ENCODE peak calls at places on chromosomes 16 and 17, in ten cellular contexts. T, K, X, Z, N, P, F, S, Y and I are unnamed samples.
A peak's percentile ranks its signal among the peaks of the same experiment; 100 is the strongest.

GRCh38 chr17:17387017-17387416 is 83.8 kb downstream of the NT5M start:
- DNase-seq in F (no peak), P (no peak), Z (no peak), Y (no peak), X (no peak), K (no peak), N (no peak), S (peak; percentile 48), T (no peak), I (no peak)

GRCh38 chr17:18250259-18250658 is 8.3 kb downstream of the FLII start:
- DNase-seq in T (no peak), F (no peak), Y (no peak), S (no peak), K (no peak), Z (no peak), N (no peak), X (no peak), P (no peak), I (no peak)

GRCh38 chr17:76032073-76032779 is 5.1 kb upstream of the EVPL start:
- DNase-seq in N (no peak), F (no peak), T (no peak), X (no peak), Z (no peak), P (no peak), K (no peak), Y (no peak), S (no peak), I (no peak)

GRCh38 chr17:30226878-30227277 is 8.6 kb downstream of the SLC6A4 start:
- DNase-seq in X (no peak), Z (peak; percentile 85), F (no peak), T (no peak), P (no peak), N (no peak), Y (no peak), K (no peak), S (no peak), I (no peak)

GRCh38 chr17:49260011-49260921 is 29.7 kb upstream of the PHOSPHO1 start:
- DNase-seq in T (peak; percentile 34), X (peak; percentile 12), P (no peak), S (peak; percentile 84), Z (peak; percentile 54), F (peak; percentile 92), K (peak; percentile 82), N (no peak), Y (peak; percentile 27), I (peak; percentile 87)

GRCh38 chr16:57513371-57514102 is 22.8 kb downstream of the CCDC102A start:
- DNase-seq in S (no peak), F (no peak), Y (no peak), K (no peak), T (no peak), Z (no peak), X (no peak), P (no peak), N (no peak), I (no peak)

GRCh38 chr16:62638324-62638911 is 602.2 kb upstream of the CDH8 start:
- DNase-seq in K (no peak), P (no peak), S (no peak), Z (no peak), T (no peak), N (no peak), X (no peak), Y (no peak), F (no peak), I (no peak)

GRCh38 chr17:72118588-72119279 is 2.1 kb upstream of the SOX9 start:
- DNase-seq in N (peak; percentile 74), T (no peak), Y (no peak), X (no peak), K (peak; percentile 91), P (no peak), F (peak; percentile 81), S (peak; percentile 58), Z (peak; percentile 64), I (peak; percentile 74)

GRCh38 chr17:56023851-56024250 is 129.4 kb upstream of the ANKFN1 start:
- DNase-seq in P (no peak), X (no peak), T (no peak), S (no peak), N (no peak), F (no peak), Z (no peak), Y (no peak), K (no peak), I (no peak)

GRCh38 chr16:57270221-57271062 is 14.0 kb downstream of the PLLP start:
- DNase-seq in Z (no peak), X (no peak), N (peak; percentile 74), P (no peak), Y (no peak), F (no peak), T (no peak), S (no peak), K (no peak), I (peak; percentile 18)

GRCh38 chr16:81263470-81264200 is 25.1 kb downstream of the BCO1 start:
- DNase-seq in S (no peak), Y (no peak), F (peak; percentile 22), P (no peak), N (no peak), X (no peak), K (peak; percentile 73), T (no peak), Z (no peak), I (no peak)

GRCh38 chr16:51939371-51940005 is 607.5 kb downstream of the TOX3 start:
- DNase-seq in Z (no peak), P (no peak), N (no peak), F (no peak), S (no peak), T (no peak), Y (no peak), K (no peak), X (no peak), I (peak; percentile 70)

GRCh38 chr16:88897696-88898425 is 31.4 kb upstream of the PABPN1L start:
- DNase-seq in N (no peak), T (no peak), F (no peak), K (no peak), X (no peak), Z (no peak), S (no peak), Y (no peak), P (no peak), I (no peak)

GRCh38 chr16:68298907-68299515 is 11.7 kb downstream of the SLC7A6OS start:
- DNase-seq in N (no peak), P (no peak), K (peak; percentile 73), Y (no peak), S (no peak), F (peak; percentile 70), X (no peak), Z (peak; percentile 54), T (no peak), I (peak; percentile 77)

GRCh38 chr17:12605222-12605621 is 60.5 kb upstream of the MYOCD start:
- DNase-seq in K (peak; percentile 81), X (no peak), Y (no peak), S (no peak), P (no peak), Z (no peak), N (no peak), T (no peak), F (peak; percentile 47), I (no peak)

GRCh38 chr17:68868708-68869107 is 86.5 kb downstream of the ABCA8 start:
- DNase-seq in Y (no peak), T (no peak), F (peak; percentile 46), X (no peak), N (no peak), S (no peak), P (no peak), K (peak; percentile 17), Z (no peak), I (no peak)

GRCh38 chr17:2347805-2348685 is 10.7 kb downstream of the SGSM2 start:
- DNase-seq in Y (no peak), N (peak; percentile 32), Z (peak; percentile 57), F (peak; percentile 47), S (no peak), P (no peak), T (no peak), X (no peak), K (peak; percentile 86), I (peak; percentile 75)

GRCh38 chr16:67241008-67241900 is 6.0 kb downstream of the FHOD1 start:
- DNase-seq in K (peak; percentile 74), S (no peak), X (no peak), P (no peak), Z (peak; percentile 85), F (peak; percentile 83), T (no peak), Y (no peak), N (no peak), I (no peak)

GRCh38 chr16:2827831-2828520 is 2.1 kb upstream of the ZG16B start:
- DNase-seq in X (no peak), T (no peak), N (no peak), Z (no peak), F (no peak), P (no peak), Y (no peak), S (no peak), K (no peak), I (no peak)

GRCh38 chr16:85037050-85037410 is 9.4 kb downstream of the KIAA0513 start:
- DNase-seq in P (no peak), K (peak; percentile 72), X (no peak), Y (no peak), N (peak; percentile 65), S (peak; percentile 96), Z (no peak), F (peak; percentile 92), T (no peak), I (no peak)

GRCh38 chr16:49158029-49158642 is 123.5 kb downstream of the CBLN1 start:
- DNase-seq in S (peak; percentile 7), N (no peak), X (no peak), K (peak; percentile 5), Y (no peak), F (peak; percentile 25), T (no peak), Z (no peak), P (no peak), I (no peak)

GRCh38 chr16:85986931-85987749 is 88.2 kb downstream of the IRF8 start:
- DNase-seq in N (no peak), P (no peak), K (no peak), Y (no peak), X (peak; percentile 3), T (no peak), Z (no peak), F (no peak), S (no peak), I (peak; percentile 81)

GRCh38 chr17:38600416-38600815 is 5.3 kb downstream of the SRCIN1 start:
- DNase-seq in X (no peak), T (no peak), N (no peak), Z (no peak), P (no peak), S (no peak), Y (no peak), F (no peak), K (no peak), I (no peak)

GRCh38 chr17:73586921-73587680 is 57.1 kb downstream of the SDK2 start:
- DNase-seq in T (no peak), K (no peak), S (peak; percentile 8), N (no peak), X (no peak), Y (no peak), Z (no peak), F (no peak), P (no peak), I (no peak)

GRCh38 chr16:11780988-11781680 is 15.9 kb downstream of the ZC3H7A start:
- DNase-seq in N (no peak), X (no peak), K (peak; percentile 82), Y (no peak), S (no peak), Z (no peak), P (no peak), T (no peak), F (no peak), I (peak; percentile 37)

GRCh38 chr17:59165933-59166342 is 10.4 kb downstream of the PRR11 start:
- DNase-seq in K (peak; percentile 57), S (peak; percentile 49), F (peak; percentile 42), X (peak; percentile 10), Y (peak; percentile 24), T (peak; percentile 23), N (no peak), Z (peak; percentile 84), P (peak; percentile 7), I (peak; percentile 76)

GRCh38 chr17:27989046-27989445 is 53.4 kb upstream of the NLK start:
- DNase-seq in S (no peak), F (peak; percentile 75), X (no peak), K (no peak), Y (no peak), N (no peak), Z (no peak), T (no peak), P (no peak), I (no peak)

GRCh38 chr17:64180674-64181073 is 50.7 kb upstream of the ERN1 start:
- DNase-seq in F (no peak), Z (no peak), Y (no peak), T (no peak), K (peak; percentile 49), S (no peak), X (no peak), P (no peak), N (no peak), I (no peak)